ENCODE peak calls at places on chromosomes 16 and 17, in nine cellular contexts. U is IMR-90, J is spleen, O is tibial nerve, N is heart left ventricle, W is body of pancreas, P is prostate gland, Q is sigmoid colon, A is transverse colon. S is an unnamed sample.
A peak's percentile ranks its signal among the peaks of the same experiment; 100 is the strongest.

GRCh38 chr17:42517516-42517915 is 18.5 kb upstream of the NAGLU start:
- DNase-seq in U (peak; percentile 92), J (peak; percentile 94), O (peak; percentile 90), N (peak; percentile 86), W (peak; percentile 81), P (peak; percentile 77), Q (peak; percentile 95), A (peak; percentile 91), S (peak; percentile 88)

GRCh38 chr17:75843577-75844529 is at the start of gene UNC13D:
- DNase-seq in U (no peak), J (peak; percentile 95), O (no peak), N (no peak), W (peak; percentile 42), P (no peak), Q (peak; percentile 66), A (peak; percentile 55), S (no peak)

GRCh38 chr16:31710880-31711279 is 162.7 kb upstream of the ZNF267 start:
- DNase-seq in U (no peak), J (no peak), O (no peak), N (no peak), W (no peak), P (no peak), Q (no peak), A (no peak), S (no peak)

GRCh38 chr16:73228649-73229048 is 180.7 kb upstream of the ZFHX3 start:
- DNase-seq in U (peak; percentile 98), J (no peak), O (no peak), N (peak; percentile 32), W (no peak), P (no peak), Q (peak; percentile 68), A (no peak), S (no peak)

GRCh38 chr17:19239544-19239943 is 2.4 kb downstream of the EPN2 start:
- DNase-seq in U (no peak), J (peak; percentile 52), O (no peak), N (peak; percentile 28), W (no peak), P (no peak), Q (peak; percentile 75), A (no peak), S (peak; percentile 29)

GRCh38 chr17:43579570-43580140 is 33.5 kb upstream of the ETV4 start:
- DNase-seq in U (peak; percentile 95), J (no peak), O (no peak), N (no peak), W (no peak), P (no peak), Q (no peak), A (no peak), S (no peak)

GRCh38 chr17:10217916-10218315 is 19.5 kb upstream of the GAS7 start:
- DNase-seq in U (peak; percentile 21), J (no peak), O (no peak), N (no peak), W (no peak), P (no peak), Q (no peak), A (no peak), S (no peak)

GRCh38 chr16:2027024-2028010 is 615 bp downstream of the NHERF2 start:
- DNase-seq in U (peak; percentile 59), J (peak; percentile 80), O (no peak), N (peak; percentile 50), W (no peak), P (no peak), Q (no peak), A (no peak), S (no peak)

GRCh38 chr16:69520800-69521602 is 44.8 kb upstream of the NFAT5 start:
- DNase-seq in U (no peak), J (no peak), O (no peak), N (no peak), W (no peak), P (no peak), Q (no peak), A (no peak), S (no peak)

GRCh38 chr17:40850287-40850972 is 16.6 kb downstream of the KRT12 start:
- DNase-seq in U (peak; percentile 70), J (no peak), O (no peak), N (no peak), W (no peak), P (no peak), Q (no peak), A (no peak), S (no peak)

GRCh38 chr16:87486282-87486681 is 6.5 kb downstream of the ZCCHC14 start:
- DNase-seq in U (no peak), J (no peak), O (no peak), N (no peak), W (no peak), P (no peak), Q (no peak), A (no peak), S (no peak)

GRCh38 chr17:36066365-36066945 is 2.4 kb downstream of the CCL18 start:
- DNase-seq in U (no peak), J (no peak), O (no peak), N (no peak), W (no peak), P (no peak), Q (no peak), A (no peak), S (no peak)

GRCh38 chr17:80033840-80034239 is 1.8 kb downstream of the TBC1D16 start:
- DNase-seq in U (no peak), J (no peak), O (no peak), N (no peak), W (no peak), P (no peak), Q (no peak), A (no peak), S (no peak)

GRCh38 chr17:21019976-21020575 is 22.7 kb downstream of the USP22 start:
- DNase-seq in U (no peak), J (peak; percentile 87), O (no peak), N (no peak), W (no peak), P (no peak), Q (peak; percentile 73), A (peak; percentile 39), S (no peak)

GRCh38 chr17:75812096-75813001 is 27.7 kb downstream of the UNK start:
- DNase-seq in U (peak; percentile 13), J (peak; percentile 44), O (no peak), N (no peak), W (no peak), P (no peak), Q (no peak), A (no peak), S (no peak)

GRCh38 chr17:61139219-61139618 is 260.4 kb upstream of the TBX2 start:
- DNase-seq in U (peak; percentile 88), J (peak; percentile 86), O (no peak), N (no peak), W (no peak), P (no peak), Q (no peak), A (peak; percentile 45), S (no peak)

GRCh38 chr16:51143166-51143565 is 7.9 kb downstream of the SALL1 start:
- DNase-seq in U (no peak), J (no peak), O (no peak), N (no peak), W (no peak), P (no peak), Q (no peak), A (no peak), S (no peak)

GRCh38 chr16:51147776-51148673 is 3.0 kb downstream of the SALL1 start:
- DNase-seq in U (no peak), J (no peak), O (no peak), N (no peak), W (no peak), P (no peak), Q (no peak), A (no peak), S (no peak)

GRCh38 chr16:51141541-51141940 is 9.5 kb downstream of the SALL1 start:
- DNase-seq in U (no peak), J (no peak), O (no peak), N (no peak), W (no peak), P (no peak), Q (no peak), A (no peak), S (no peak)

GRCh38 chr16:51146256-51146924 is 4.7 kb downstream of the SALL1 start:
- DNase-seq in U (peak; percentile 75), J (no peak), O (no peak), N (no peak), W (no peak), P (no peak), Q (no peak), A (no peak), S (no peak)

DNA sequence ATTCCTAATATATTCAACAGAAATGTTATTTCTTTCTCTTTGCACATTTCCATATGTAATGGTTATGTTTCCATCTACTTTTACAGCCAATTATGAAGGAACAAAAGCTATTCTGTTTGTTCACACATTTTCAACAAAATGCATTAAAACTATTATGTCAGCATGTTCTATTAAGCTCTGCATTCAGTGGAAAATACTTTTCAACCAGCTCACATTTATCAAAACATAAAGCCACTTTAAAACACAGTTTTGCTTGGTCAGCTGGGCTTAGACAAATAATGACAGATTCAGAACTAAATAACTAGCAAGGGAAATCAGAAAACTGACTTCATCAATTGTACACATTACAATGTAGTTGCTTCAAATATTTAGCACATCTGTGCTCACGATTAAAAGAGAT is 6.9 kb downstream of the SALL1 start:
- DNase-seq in U (no peak), J (no peak), O (no peak), N (no peak), W (no peak), P (no peak), Q (no peak), A (no peak), S (no peak)
- H3K4me1 ChIP-seq in U (no peaks in the 10 kb centered on the region), J (no peaks in the 10 kb centered on the region), O (no peaks in the 10 kb centered on the region), N (no peaks in the 10 kb centered on the region), W (no peaks in the 10 kb centered on the region), P (no peaks in the 10 kb centered on the region), Q (no peaks in the 10 kb centered on the region), A (no peaks in the 10 kb centered on the region), S (no peaks in the 10 kb centered on the region)

GRCh38 chr16:53282975-53283946 is 151.0 kb upstream of the RBL2 start:
- DNase-seq in U (peak; percentile 49), J (no peak), O (no peak), N (no peak), W (no peak), P (no peak), Q (no peak), A (no peak), S (no peak)
- H3K27me3 ChIP-seq in U (no peaks in the 10 kb centered on the region), J (no peaks in the 10 kb centered on the region), O (no peaks in the 10 kb centered on the region), N (no peaks in the 10 kb centered on the region), W (no peaks in the 10 kb centered on the region), P (no peaks in the 10 kb centered on the region), Q (no peaks in the 10 kb centered on the region), A (no peaks in the 10 kb centered on the region), S (no peaks in the 10 kb centered on the region)

GRCh38 chr16:10927497-10928112 is 14.7 kb downstream of the DEXI start:
- DNase-seq in U (no peak), J (no peak), O (no peak), N (no peak), W (no peak), P (no peak), Q (no peak), A (no peak), S (no peak)
- TF ChIP-seq POLR2A in U (no peak), J (no peak), O (no peak), N (no peak), W (no peak), P (no peak), Q (no peak), A (no peak), S (no peak)

DNA sequence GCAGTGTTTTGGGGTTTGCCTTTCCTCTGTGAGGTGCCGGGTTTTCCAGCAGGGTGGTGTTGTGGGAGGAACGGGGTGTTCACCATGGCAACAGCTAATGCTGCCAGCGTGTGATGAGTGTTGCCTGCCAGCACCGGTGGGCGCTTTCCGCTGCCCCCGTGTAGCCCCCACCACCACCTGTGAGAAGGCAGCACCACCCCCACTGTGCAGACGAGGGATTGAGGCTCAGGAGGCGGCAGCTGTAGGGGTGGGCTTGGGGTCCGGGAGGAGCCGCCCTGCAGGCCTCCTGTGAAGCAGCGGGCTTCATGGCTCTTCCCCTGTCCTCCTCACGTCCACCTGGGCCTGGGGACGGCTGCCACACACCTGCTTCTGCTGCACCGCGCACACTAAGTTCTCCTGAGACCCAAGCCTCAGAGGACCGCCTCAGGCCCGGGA is 5.2 kb downstream of the RAB40C start:
- DNase-seq in U (no peak), J (no peak), O (no peak), N (no peak), W (no peak), P (no peak), Q (peak; percentile 50), A (no peak), S (no peak)
- H3K4me1 ChIP-seq in U (peaks cover 7% of the 10 kb centered on the region), J (peaks cover 69% of the 10 kb centered on the region), O (no peaks in the 10 kb centered on the region), N (peaks cover 31% of the 10 kb centered on the region), W (peaks cover 66% of the 10 kb centered on the region), P (peaks cover 16% of the 10 kb centered on the region), Q (peaks cover 23% of the 10 kb centered on the region), A (peaks cover 35% of the 10 kb centered on the region), S (peaks cover 7% of the 10 kb centered on the region)